ENCODE peak calls at places on chromosomes 6 and 20, in eight cellular contexts. One of them, this sample, is unnamed.

GRCh38 chr6:29702519-29703103 is 20.6 kb upstream of the HLA-F start:
- DNase-seq in GM23338: peak
- DNase-seq in M059J: peak
- DNase-seq in activated CD8-positive, alpha-beta memory T cell treated with anti-CD3 and anti-CD28 coated beads for 4 hours: peak
- DNase-seq in effector memory CD8-positive, alpha-beta T cell: peak
- DNase-seq in HS-27A: no peak
- DNase-seq in stimulated activated CD4-positive, alpha-beta T cell treated with anti-CD3 and anti-CD28 coated beads, Interleukin-1b, Interleukin-23, amount 100 ng/mL, for 4 hours: peak
- DNase-seq in neuronal stem cell: peak
- DNase-seq in this sample: peak

GRCh38 chr20:48224531-48224930 is 439.2 kb upstream of the SULF2 start:
- DNase-seq in GM23338: no peak
- DNase-seq in M059J: no peak
- DNase-seq in activated CD8-positive, alpha-beta memory T cell treated with anti-CD3 and anti-CD28 coated beads for 4 hours: no peak
- DNase-seq in effector memory CD8-positive, alpha-beta T cell: no peak
- DNase-seq in HS-27A: no peak
- DNase-seq in stimulated activated CD4-positive, alpha-beta T cell treated with anti-CD3 and anti-CD28 coated beads, Interleukin-1b, Interleukin-23, amount 100 ng/mL, for 4 hours: no peak
- DNase-seq in neuronal stem cell: no peak
- DNase-seq in this sample: no peak

GRCh38 chr6:80969439-80969838 is 783.0 kb downstream of the TENT5A start:
- DNase-seq in GM23338: no peak
- DNase-seq in M059J: peak
- DNase-seq in activated CD8-positive, alpha-beta memory T cell treated with anti-CD3 and anti-CD28 coated beads for 4 hours: no peak
- DNase-seq in effector memory CD8-positive, alpha-beta T cell: no peak
- DNase-seq in HS-27A: no peak
- DNase-seq in stimulated activated CD4-positive, alpha-beta T cell treated with anti-CD3 and anti-CD28 coated beads, Interleukin-1b, Interleukin-23, amount 100 ng/mL, for 4 hours: no peak
- DNase-seq in neuronal stem cell: no peak
- DNase-seq in this sample: no peak

GRCh38 chr6:37092851-37093727 is 76.9 kb upstream of the PIM1 start:
- DNase-seq in GM23338: no peak
- DNase-seq in M059J: no peak
- DNase-seq in activated CD8-positive, alpha-beta memory T cell treated with anti-CD3 and anti-CD28 coated beads for 4 hours: no peak
- DNase-seq in effector memory CD8-positive, alpha-beta T cell: no peak
- DNase-seq in HS-27A: no peak
- DNase-seq in stimulated activated CD4-positive, alpha-beta T cell treated with anti-CD3 and anti-CD28 coated beads, Interleukin-1b, Interleukin-23, amount 100 ng/mL, for 4 hours: no peak
- DNase-seq in neuronal stem cell: no peak
- DNase-seq in this sample: no peak

GRCh38 chr6:37915463-37915862 is 95.9 kb downstream of the ZFAND3 start:
- DNase-seq in GM23338: no peak
- DNase-seq in M059J: no peak
- DNase-seq in activated CD8-positive, alpha-beta memory T cell treated with anti-CD3 and anti-CD28 coated beads for 4 hours: no peak
- DNase-seq in effector memory CD8-positive, alpha-beta T cell: no peak
- DNase-seq in HS-27A: no peak
- DNase-seq in stimulated activated CD4-positive, alpha-beta T cell treated with anti-CD3 and anti-CD28 coated beads, Interleukin-1b, Interleukin-23, amount 100 ng/mL, for 4 hours: no peak
- DNase-seq in neuronal stem cell: no peak
- DNase-seq in this sample: no peak

GRCh38 chr6:77926198-77926752 is 273.4 kb downstream of the MEI4 start:
- DNase-seq in GM23338: peak
- DNase-seq in M059J: peak
- DNase-seq in activated CD8-positive, alpha-beta memory T cell treated with anti-CD3 and anti-CD28 coated beads for 4 hours: no peak
- DNase-seq in effector memory CD8-positive, alpha-beta T cell: no peak
- DNase-seq in HS-27A: no peak
- DNase-seq in stimulated activated CD4-positive, alpha-beta T cell treated with anti-CD3 and anti-CD28 coated beads, Interleukin-1b, Interleukin-23, amount 100 ng/mL, for 4 hours: no peak
- DNase-seq in neuronal stem cell: peak
- DNase-seq in this sample: no peak

GRCh38 chr6:167341038-167341613 is 16.2 kb downstream of the TTLL2 start:
- DNase-seq in GM23338: no peak
- DNase-seq in M059J: no peak
- DNase-seq in activated CD8-positive, alpha-beta memory T cell treated with anti-CD3 and anti-CD28 coated beads for 4 hours: no peak
- DNase-seq in effector memory CD8-positive, alpha-beta T cell: no peak
- DNase-seq in HS-27A: no peak
- DNase-seq in stimulated activated CD4-positive, alpha-beta T cell treated with anti-CD3 and anti-CD28 coated beads, Interleukin-1b, Interleukin-23, amount 100 ng/mL, for 4 hours: no peak
- DNase-seq in neuronal stem cell: no peak
- DNase-seq in this sample: no peak

GRCh38 chr20:61534346-61534745 is 282.3 kb downstream of the CDH4 start:
- DNase-seq in GM23338: no peak
- DNase-seq in M059J: no peak
- DNase-seq in activated CD8-positive, alpha-beta memory T cell treated with anti-CD3 and anti-CD28 coated beads for 4 hours: no peak
- DNase-seq in effector memory CD8-positive, alpha-beta T cell: no peak
- DNase-seq in HS-27A: no peak
- DNase-seq in stimulated activated CD4-positive, alpha-beta T cell treated with anti-CD3 and anti-CD28 coated beads, Interleukin-1b, Interleukin-23, amount 100 ng/mL, for 4 hours: no peak
- DNase-seq in neuronal stem cell: no peak
- DNase-seq in this sample: no peak

GRCh38 chr6:131999545-132000146 is 48.5 kb upstream of the CCN2 start:
- DNase-seq in GM23338: no peak
- DNase-seq in M059J: no peak
- DNase-seq in activated CD8-positive, alpha-beta memory T cell treated with anti-CD3 and anti-CD28 coated beads for 4 hours: no peak
- DNase-seq in effector memory CD8-positive, alpha-beta T cell: no peak
- DNase-seq in HS-27A: no peak
- DNase-seq in stimulated activated CD4-positive, alpha-beta T cell treated with anti-CD3 and anti-CD28 coated beads, Interleukin-1b, Interleukin-23, amount 100 ng/mL, for 4 hours: no peak
- DNase-seq in neuronal stem cell: no peak
- DNase-seq in this sample: no peak

GRCh38 chr20:31868853-31869672 is 1.3 kb downstream of the DUSP15 start:
- DNase-seq in GM23338: no peak
- DNase-seq in M059J: no peak
- DNase-seq in activated CD8-positive, alpha-beta memory T cell treated with anti-CD3 and anti-CD28 coated beads for 4 hours: no peak
- DNase-seq in effector memory CD8-positive, alpha-beta T cell: no peak
- DNase-seq in HS-27A: no peak
- DNase-seq in stimulated activated CD4-positive, alpha-beta T cell treated with anti-CD3 and anti-CD28 coated beads, Interleukin-1b, Interleukin-23, amount 100 ng/mL, for 4 hours: no peak
- DNase-seq in neuronal stem cell: no peak
- DNase-seq in this sample: no peak

GRCh38 chr20:31652917-31653385 is 15.2 kb downstream of the COX4I2 start:
- DNase-seq in GM23338: no peak
- DNase-seq in M059J: peak
- DNase-seq in activated CD8-positive, alpha-beta memory T cell treated with anti-CD3 and anti-CD28 coated beads for 4 hours: no peak
- DNase-seq in effector memory CD8-positive, alpha-beta T cell: no peak
- DNase-seq in HS-27A: no peak
- DNase-seq in stimulated activated CD4-positive, alpha-beta T cell treated with anti-CD3 and anti-CD28 coated beads, Interleukin-1b, Interleukin-23, amount 100 ng/mL, for 4 hours: no peak
- DNase-seq in neuronal stem cell: no peak
- DNase-seq in this sample: peak